ENCODE peak calls at places on chromosomes 16 and 17, in five cellular contexts. A is HT1080; T is LoVo; P is activated naive CD8-positive, alpha-beta T cell treated with anti-CD3 and anti-CD28 coated beads for 36 hours; Z is KG1. I is an unnamed sample.

GRCh38 chr16:85637808-85638186 is 24.7 kb downstream of the GSE1 start:
- DNase-seq in A (no peak), T (no peak), P (no peak), Z (no peak), I (no peak)

GRCh38 chr16:53999841-54000240 is 286.7 kb downstream of the IRX3 start:
- DNase-seq in A (no peak), T (no peak), P (no peak), Z (no peak), I (no peak)

GRCh38 chr16:21524068-21524751 is 75.2 kb upstream of the METTL9 start:
- DNase-seq in A (no peak), T (no peak), P (no peak), Z (no peak), I (no peak)

GRCh38 chr16:4496305-4496704 is 20.1 kb downstream of the HMOX2 start:
- DNase-seq in A (peak; percentile 71), T (no peak), P (no peak), Z (no peak), I (no peak)

GRCh38 chr17:80474231-80474932 is 2.0 kb downstream of the NPTX1 start:
- DNase-seq in A (peak; percentile 32), T (peak; percentile 32), P (no peak), Z (no peak), I (peak; percentile 71)

GRCh38 chr16:87678618-87679017 is 76.3 kb downstream of the JPH3 start:
- DNase-seq in A (no peak), T (no peak), P (no peak), Z (no peak), I (no peak)

GRCh38 chr17:49508891-49509587 is 13.9 kb downstream of the NGFR start:
- DNase-seq in A (no peak), T (no peak), P (no peak), Z (no peak), I (no peak)

GRCh38 chr17:45338996-45339535 is 22.2 kb upstream of the MAP3K14 start:
- DNase-seq in A (no peak), T (no peak), P (no peak), Z (no peak), I (no peak)

GRCh38 chr17:45144199-45145034 is 3.9 kb upstream of the HEXIM1 start:
- DNase-seq in A (no peak), T (no peak), P (peak; percentile 54), Z (no peak), I (no peak)

GRCh38 chr16:16067127-16067526 is 117.7 kb downstream of the ABCC1 start:
- DNase-seq in A (no peak), T (no peak), P (no peak), Z (no peak), I (no peak)

GRCh38 chr17:76725580-76726230 is 701 bp downstream of the JMJD6 start:
- DNase-seq in A (no peak), T (peak; percentile 57), P (peak; percentile 80), Z (peak; percentile 73), I (peak; percentile 64)

GRCh38 chr17:28744104-28744801 is 442 bp downstream of the TRAF4 start:
- DNase-seq in A (no peak), T (peak; percentile 47), P (peak; percentile 65), Z (peak; percentile 44), I (peak; percentile 61)

GRCh38 chr17:77453613-77454559 is 313.1 kb downstream of the SEC14L1 start:
- DNase-seq in A (no peak), T (no peak), P (peak; percentile 65), Z (no peak), I (peak; percentile 37)

GRCh38 chr17:48123111-48123510 is 15.5 kb downstream of the SNX11 start:
- DNase-seq in A (no peak), T (no peak), P (no peak), Z (no peak), I (no peak)

GRCh38 chr16:88790312-88791150 is 5.5 kb upstream of the PIEZO1 start:
- DNase-seq in A (no peak), T (no peak), P (no peak), Z (peak; percentile 75), I (no peak)

GRCh38 chr17:72456026-72456569 is 335.3 kb downstream of the SOX9 start:
- DNase-seq in A (peak; percentile 54), T (peak; percentile 93), P (no peak), Z (no peak), I (peak; percentile 81)

GRCh38 chr16:30092373-30093010 is 768 bp upstream of the TBX6 start:
- DNase-seq in A (peak; percentile 89), T (peak; percentile 62), P (peak; percentile 84), Z (peak; percentile 88), I (peak; percentile 69)

GRCh38 chr17:55536205-55536604 is 25.0 kb upstream of the SMIM36 start:
- DNase-seq in A (no peak), T (no peak), P (no peak), Z (no peak), I (no peak)

GRCh38 chr17:5257124-5257523 is 22.5 kb upstream of the SCIMP start:
- DNase-seq in A (no peak), T (no peak), P (no peak), Z (no peak), I (no peak)

GRCh38 chr16:9351440-9351839 is 260.0 kb downstream of the HAPSTR1 start:
- DNase-seq in A (no peak), T (peak; percentile 69), P (no peak), Z (no peak), I (peak; percentile 73)

GRCh38 chr16:49127103-49127502 is 154.5 kb downstream of the CBLN1 start:
- DNase-seq in A (no peak), T (peak; percentile 7), P (no peak), Z (no peak), I (peak; percentile 5)

GRCh38 chr17:63611354-63611753 is 10.7 kb downstream of the TACO1 start:
- DNase-seq in A (no peak), T (no peak), P (no peak), Z (no peak), I (no peak)